ENCODE peak calls at places on chromosomes 6 and 20, in four cellular contexts. R is IMR-90, I is GM12878, W is K562. E is an unnamed sample.

GRCh38 chr20:23293689-23294088 is 56.9 kb upstream of the NXT1 start:
- DNase-seq in R (no peak), I (no peak), W (no peak), E (no peak)

GRCh38 chr6:13248053-13248452 is 80.3 kb downstream of the TBC1D7 start:
- DNase-seq in R (peak), I (no peak), W (no peak), E (peak)

GRCh38 chr6:125123051-125123450 is 30.5 kb upstream of the TPD52L1 start:
- DNase-seq in R (no peak), I (no peak), W (no peak), E (no peak)

GRCh38 chr20:41587956-41588355 is 30.2 kb downstream of the CHD6 start:
- DNase-seq in R (peak), I (no peak), W (no peak), E (no peak)

GRCh38 chr20:25247100-25247665 is 702 bp upstream of the PYGB start:
- DNase-seq in R (peak), I (no peak), W (peak), E (peak)

GRCh38 chr6:150749091-150749670 is 116.3 kb upstream of the MTHFD1L start:
- DNase-seq in R (no peak), I (no peak), W (no peak), E (no peak)

GRCh38 chr6:52390361-52390727 is 28.4 kb downstream of the PAQR8 start:
- DNase-seq in R (peak), I (peak), W (peak), E (no peak)

GRCh38 chr6:73665686-73666319 is 12.0 kb upstream of the SLC17A5 start:
- DNase-seq in R (peak), I (no peak), W (no peak), E (no peak)

GRCh38 chr6:111642463-111643158 is 36.9 kb upstream of the TRAF3IP2 start:
- DNase-seq in R (peak), I (peak), W (peak), E (peak)

GRCh38 chr20:33263784-33264183 is 19.2 kb upstream of the BPIFB1 start:
- DNase-seq in R (no peak), I (no peak), W (no peak), E (no peak)

GRCh38 chr6:135880066-135880972 is 28.8 kb downstream of the PDE7B start:
- DNase-seq in R (peak), I (peak), W (no peak), E (no peak)

GRCh38 chr6:145863396-145863795 is 48.8 kb upstream of the FBXO30 start:
- DNase-seq in R (no peak), I (no peak), W (no peak), E (no peak)

GRCh38 chr6:151494235-151494950 is 576 bp downstream of the CCDC170 start:
- DNase-seq in R (peak), I (no peak), W (no peak), E (peak)

GRCh38 chr20:9837634-9838033 is 1.2 kb downstream of the PAK5 start:
- DNase-seq in R (no peak), I (no peak), W (no peak), E (no peak)

GRCh38 chr6:112184996-112185395 is 69.4 kb downstream of the LAMA4 start:
- DNase-seq in R (no peak), I (no peak), W (no peak), E (no peak)

GRCh38 chr20:17873410-17874270 is 95.0 kb downstream of the SNX5 start:
- DNase-seq in R (peak), I (no peak), W (no peak), E (peak)

GRCh38 chr6:154615483-154616025 is 105.1 kb upstream of the CNKSR3 start:
- DNase-seq in R (peak), I (no peak), W (peak), E (peak)

GRCh38 chr6:2222275-2222842 is 23.0 kb downstream of the GMDS start:
- DNase-seq in R (no peak), I (no peak), W (no peak), E (no peak)

GRCh38 chr6:133637874-133638273 is 251.0 kb upstream of the TCF21 start:
- DNase-seq in R (no peak), I (no peak), W (no peak), E (no peak)

GRCh38 chr6:37059344-37060194 is 54.1 kb downstream of the FGD2 start:
- DNase-seq in R (peak), I (no peak), W (peak), E (peak)

GRCh38 chr6:15763827-15764226 is 101.0 kb upstream of the DTNBP1 start:
- DNase-seq in R (peak), I (no peak), W (no peak), E (no peak)

GRCh38 chr20:62952373-62953166 is at the start of gene SLC17A9:
- DNase-seq in R (peak), I (peak), W (no peak), E (no peak)

GRCh38 chr6:128277379-128277778 is 243.0 kb downstream of the PTPRK start:
- DNase-seq in R (no peak), I (no peak), W (no peak), E (no peak)

GRCh38 chr20:62120990-62121775 is 1.1 kb upstream of the LSM14B start:
- DNase-seq in R (peak), I (no peak), W (peak), E (peak)

GRCh38 chr20:31998246-31998645 is 12.0 kb upstream of the CCM2L start:
- DNase-seq in R (no peak), I (no peak), W (no peak), E (no peak)

GRCh38 chr6:159906400-159906799 is 15.6 kb downstream of the MAS1 start:
- DNase-seq in R (no peak), I (no peak), W (no peak), E (no peak)

GRCh38 chr20:6265204-6265904 is 142.5 kb upstream of the FERMT1 start:
- DNase-seq in R (peak), I (no peak), W (peak), E (peak)

GRCh38 chr6:112030965-112031660 is 22.8 kb upstream of the CCN6 start:
- DNase-seq in R (no peak), I (no peak), W (no peak), E (no peak)

GRCh38 chr6:131652472-131652871 is 15.4 kb downstream of the ENPP3 start:
- DNase-seq in R (peak), I (no peak), W (no peak), E (no peak)

GRCh38 chr6:23704655-23705054 is 421.4 kb upstream of the NRSN1 start:
- DNase-seq in R (no peak), I (no peak), W (no peak), E (no peak)

GRCh38 chr20:62768815-62769287 is 27.4 kb upstream of the MRGBP start:
- DNase-seq in R (peak), I (no peak), W (no peak), E (no peak)

GRCh38 chr20:41664584-41664983 is 46.4 kb upstream of the CHD6 start:
- DNase-seq in R (peak), I (peak), W (peak), E (peak)

GRCh38 chr6:12440981-12441380 is 150.8 kb downstream of the EDN1 start:
- DNase-seq in R (peak), I (no peak), W (peak), E (no peak)

GRCh38 chr6:144899161-144899560 is 614.0 kb downstream of the UTRN start:
- DNase-seq in R (peak), I (no peak), W (no peak), E (no peak)

GRCh38 chr20:62953167-62953838 is 794 bp downstream of the SLC17A9 start:
- DNase-seq in R (no peak), I (no peak), W (no peak), E (no peak)

GRCh38 chr20:64223526-64224067 is 32.0 kb upstream of the PCMTD2 start:
- DNase-seq in R (peak), I (no peak), W (peak), E (no peak)

GRCh38 chr6:107489636-107490567 is at the start of gene SOBP:
- DNase-seq in R (peak), I (no peak), W (peak), E (peak)

GRCh38 chr6:163565140-163565539 is 150.6 kb downstream of the QKI start:
- DNase-seq in R (peak), I (no peak), W (no peak), E (no peak)

GRCh38 chr6:54481096-54481495 is 172.9 kb downstream of the TINAG start:
- DNase-seq in R (no peak), I (no peak), W (no peak), E (no peak)

GRCh38 chr20:37276494-37277252 is 12.8 kb upstream of the MANBAL start:
- DNase-seq in R (peak), I (no peak), W (peak), E (peak)

DNA sequence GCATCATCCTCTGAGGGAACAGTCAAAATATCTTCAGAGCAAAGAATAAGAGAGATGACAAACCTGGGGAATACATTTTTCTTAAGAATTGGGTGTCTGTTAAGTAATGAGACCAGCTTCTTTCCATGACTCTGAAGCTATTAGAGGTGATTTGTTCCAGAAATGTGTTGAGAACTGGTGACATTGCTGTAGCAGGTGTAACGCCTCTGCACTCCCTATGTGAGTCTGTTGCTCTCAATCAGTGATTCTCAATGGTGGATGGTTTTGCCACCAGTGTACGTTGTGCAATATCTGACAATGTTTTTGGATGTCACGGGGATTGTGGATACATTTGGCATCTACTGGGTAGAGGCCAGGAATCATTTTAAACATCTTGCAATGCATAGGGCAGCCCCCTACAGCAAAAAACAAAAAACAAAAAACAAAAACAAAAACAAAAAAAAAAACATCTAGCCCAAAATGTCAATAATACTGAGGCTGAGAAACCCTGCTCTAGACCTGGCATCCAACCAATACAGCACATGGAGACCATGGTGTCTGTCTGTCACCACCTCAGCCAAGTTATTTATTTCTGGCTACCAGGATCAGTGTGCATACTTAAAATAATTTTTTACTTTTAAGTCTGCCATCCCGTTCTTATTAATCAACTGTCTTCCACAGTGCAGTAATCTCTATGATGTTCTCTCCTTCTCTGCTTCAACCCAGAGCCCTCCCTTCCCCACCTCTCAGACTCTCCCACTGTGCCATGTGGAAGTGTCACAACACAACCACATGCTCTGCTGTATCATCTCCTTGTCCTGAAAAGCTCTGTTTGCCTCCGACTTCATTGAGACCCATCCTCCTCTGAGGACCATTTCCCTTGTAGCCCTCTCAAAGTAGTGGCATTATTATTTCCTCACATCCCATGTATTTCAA is 43.7 kb downstream of the KLHL32 start:
- DNase-seq in R (no peak), I (no peak), W (no peak), E (no peak)
- TF ChIP-seq ELK1 in R (no peak), I (no peak), W (no peak), E (no peak)

GRCh38 chr20:2838170-2838797 is 2.2 kb downstream of the PCED1A start:
- DNase-seq in R (no peak), I (peak), W (no peak), E (no peak)
- TF ChIP-seq ELK1 in R (no peak), I (no peak), W (no peak), E (no peak)

GRCh38 chr6:25962368-25963127 is at the start of gene TRIM38:
- DNase-seq in R (peak), I (peak), W (peak), E (peak)
- TF ChIP-seq ELK1 in R (no peak), I (no peak), W (no peak), E (no peak)

GRCh38 chr6:46688966-46689335 is 1.3 kb downstream of the TDRD6 start:
- DNase-seq in R (no peak), I (no peak), W (no peak), E (no peak)

GRCh38 chr6:46691052-46691451 is 3.4 kb downstream of the TDRD6 start:
- DNase-seq in R (no peak), I (no peak), W (no peak), E (no peak)

GRCh38 chr6:46688117-46688965 is 656 bp downstream of the TDRD6 start:
- DNase-seq in R (no peak), I (no peak), W (no peak), E (no peak)

GRCh38 chr6:46690126-46690525 is 2.4 kb downstream of the TDRD6 start:
- DNase-seq in R (no peak), I (no peak), W (no peak), E (no peak)

DNA sequence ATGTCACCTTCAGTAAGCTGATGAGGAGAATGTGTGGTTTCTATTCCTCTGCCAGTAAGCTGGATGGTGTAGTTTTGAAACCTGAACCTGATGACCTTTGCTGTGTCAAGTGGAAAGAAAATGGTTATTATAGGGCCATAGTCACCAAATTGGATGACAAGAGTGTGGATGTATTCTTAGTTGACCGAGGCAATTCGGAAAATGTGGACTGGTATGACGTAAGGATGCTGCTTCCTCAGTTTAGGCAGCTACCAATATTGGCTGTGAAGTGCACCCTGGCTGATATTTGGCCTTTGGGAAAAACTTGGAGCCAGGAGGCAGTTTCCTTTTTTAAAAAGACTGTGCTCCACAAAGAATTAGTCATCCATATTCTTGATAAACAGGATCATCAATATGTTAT is 2.0 kb downstream of the TDRD6 start:
- DNase-seq in R (no peak), I (no peak), W (no peak), E (no peak)
- TF ChIP-seq ELK1 in R (no peak), I (no peak), W (no peak), E (no peak)

DNA sequence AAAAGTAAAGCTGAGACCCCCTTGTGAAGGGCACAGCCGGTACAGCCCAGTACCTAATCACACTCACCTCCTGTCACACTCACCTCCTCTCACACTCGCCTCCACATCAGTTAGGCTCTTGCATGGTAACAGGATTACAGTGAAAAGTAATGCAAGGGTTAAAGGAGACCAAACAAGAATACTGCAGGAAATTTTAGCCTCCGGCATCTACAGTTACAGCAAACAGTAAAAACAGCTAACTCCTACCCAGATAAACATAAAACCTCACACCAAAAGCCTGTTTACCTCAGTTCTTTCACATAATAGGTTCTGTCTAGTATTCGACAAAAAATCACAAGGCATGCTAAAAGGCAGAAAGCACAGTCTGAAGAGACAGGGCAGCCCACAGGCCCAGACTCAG is 55.6 kb downstream of the FARS2 start:
- DNase-seq in R (no peak), I (no peak), W (no peak), E (no peak)
- TF ChIP-seq ELK1 in R (no peak), I (no peak), W (no peak), E (no peak)

GRCh38 chr6:6725834-6726194 is 137.3 kb downstream of the LY86 start:
- DNase-seq in R (no peak), I (no peak), W (no peak), E (no peak)

GRCh38 chr6:6734463-6735455 is 146.2 kb downstream of the LY86 start:
- DNase-seq in R (no peak), I (no peak), W (no peak), E (no peak)

GRCh38 chr6:6728169-6728941 is 139.8 kb downstream of the LY86 start:
- DNase-seq in R (no peak), I (no peak), W (no peak), E (no peak)

GRCh38 chr6:6729971-6730370 is 141.5 kb downstream of the LY86 start:
- DNase-seq in R (no peak), I (no peak), W (no peak), E (no peak)

DNA sequence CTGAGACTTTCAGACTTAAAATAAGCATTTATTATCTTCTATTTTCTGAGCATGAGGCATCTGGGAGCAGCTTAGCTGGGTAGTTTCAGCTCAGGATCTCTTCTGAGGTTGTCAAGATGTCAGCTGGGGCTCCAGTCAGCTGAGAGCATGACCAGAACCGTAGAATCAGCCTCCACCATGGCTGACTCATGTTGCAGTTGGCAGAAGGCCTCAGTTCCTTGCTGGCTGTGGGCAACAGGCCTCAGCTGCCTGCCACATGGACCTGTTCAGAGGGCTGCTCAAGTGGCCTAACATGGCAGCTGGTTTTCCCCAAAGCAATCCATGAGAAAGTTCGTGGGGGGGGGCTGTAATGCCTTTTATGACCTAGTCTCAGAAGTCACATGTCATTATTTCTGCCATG is 142.3 kb downstream of the LY86 start:
- DNase-seq in R (peak), I (no peak), W (no peak), E (peak)
- TF ChIP-seq ELK1 in R (no peak), I (no peak), W (no peak), E (no peak)

GRCh38 chr20:16411361-16411760 is 161.9 kb downstream of the KIF16B start:
- DNase-seq in R (no peak), I (no peak), W (peak), E (no peak)

GRCh38 chr20:16417001-16417400 is 156.2 kb downstream of the KIF16B start:
- DNase-seq in R (no peak), I (no peak), W (no peak), E (no peak)

GRCh38 chr20:16410626-16411025 is 162.6 kb downstream of the KIF16B start:
- DNase-seq in R (no peak), I (no peak), W (no peak), E (no peak)

GRCh38 chr20:16415079-16415478 is 158.2 kb downstream of the KIF16B start:
- DNase-seq in R (peak), I (no peak), W (no peak), E (no peak)

DNA sequence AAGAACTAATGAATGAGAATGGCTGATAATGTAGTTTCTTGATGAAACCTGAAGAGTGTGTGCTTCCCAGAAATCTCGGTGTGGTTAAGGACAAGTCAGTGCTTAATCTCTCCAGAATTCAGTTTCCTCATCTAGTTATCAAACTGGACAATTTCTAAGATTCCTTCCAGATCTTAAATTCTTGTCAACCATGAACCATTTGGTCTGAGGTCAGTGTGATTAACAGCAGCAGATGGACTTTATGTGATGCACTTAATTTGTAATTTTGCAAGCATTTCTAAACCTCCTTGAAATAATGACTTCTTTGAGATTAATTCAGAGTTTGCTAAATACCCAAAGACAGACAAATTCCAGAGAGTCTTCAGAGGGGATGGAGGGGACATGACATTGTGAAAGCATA is 160.4 kb downstream of the KIF16B start:
- DNase-seq in R (no peak), I (no peak), W (no peak), E (no peak)
- TF ChIP-seq ELK1 in R (no peak), I (no peak), W (no peak), E (no peak)

E was measured in A549.